ENCODE peak calls at places on chromosomes 5 and 9, in six cellular contexts. One of them, this sample, is unnamed.

GRCh38 chr5:5650949-5651348 is 228.5 kb downstream of the ICE1 start:
- DNase-seq in ELR: no peak
- DNase-seq in small intestine: no peak
- DNase-seq in T-helper 1 cell: no peak
- DNase-seq in T-cell: no peak
- DNase-seq in H9: no peak
- DNase-seq in this sample: no peak

GRCh38 chr5:122180863-122181519 is 51.6 kb downstream of the ZNF474 start:
- DNase-seq in ELR: peak
- DNase-seq in small intestine: no peak
- DNase-seq in T-helper 1 cell: no peak
- DNase-seq in T-cell: no peak
- DNase-seq in H9: no peak
- DNase-seq in this sample: peak

GRCh38 chr5:134541736-134542376 is 16.4 kb downstream of the JADE2 start:
- DNase-seq in ELR: peak
- DNase-seq in small intestine: no peak
- DNase-seq in T-helper 1 cell: no peak
- DNase-seq in T-cell: no peak
- DNase-seq in H9: peak
- DNase-seq in this sample: peak

GRCh38 chr5:55104966-55105701 is 2.7 kb downstream of the GZMA start:
- DNase-seq in ELR: no peak
- DNase-seq in small intestine: no peak
- DNase-seq in T-helper 1 cell: no peak
- DNase-seq in T-cell: no peak
- DNase-seq in H9: no peak
- DNase-seq in this sample: no peak

GRCh38 chr5:175356428-175356827 is 87.6 kb downstream of the DRD1 start:
- DNase-seq in ELR: no peak
- DNase-seq in small intestine: no peak
- DNase-seq in T-helper 1 cell: no peak
- DNase-seq in T-cell: no peak
- DNase-seq in H9: no peak
- DNase-seq in this sample: no peak

GRCh38 chr5:64947031-64947430 is 178.3 kb downstream of the CWC27 start:
- DNase-seq in ELR: no peak
- DNase-seq in small intestine: peak
- DNase-seq in T-helper 1 cell: no peak
- DNase-seq in T-cell: no peak
- DNase-seq in H9: no peak
- DNase-seq in this sample: no peak

GRCh38 chr5:4230905-4231561 is 635.4 kb downstream of the IRX1 start:
- DNase-seq in ELR: no peak
- DNase-seq in small intestine: no peak
- DNase-seq in T-helper 1 cell: no peak
- DNase-seq in T-cell: no peak
- DNase-seq in H9: no peak
- DNase-seq in this sample: no peak

GRCh38 chr9:136769710-136770191 is 5.4 kb upstream of the LCN15 start:
- DNase-seq in ELR: peak
- DNase-seq in small intestine: no peak
- DNase-seq in T-helper 1 cell: peak
- DNase-seq in T-cell: peak
- DNase-seq in H9: peak
- DNase-seq in this sample: no peak

GRCh38 chr9:8361364-8361763 is 561.8 kb upstream of the DMAC1 start:
- DNase-seq in ELR: no peak
- DNase-seq in small intestine: peak
- DNase-seq in T-helper 1 cell: no peak
- DNase-seq in T-cell: no peak
- DNase-seq in H9: no peak
- DNase-seq in this sample: no peak

GRCh38 chr9:106019702-106020101 is 325.4 kb downstream of the TMEM38B start:
- DNase-seq in ELR: no peak
- DNase-seq in small intestine: no peak
- DNase-seq in T-helper 1 cell: no peak
- DNase-seq in T-cell: no peak
- DNase-seq in H9: peak
- DNase-seq in this sample: no peak